ENCODE peak calls at places on chromosomes 16 and 17, in six cellular contexts. T, M, N, C, E and V are unnamed samples.

GRCh38 chr17:59410049-59410437 is 78.6 kb downstream of the YPEL2 start:
- DNase-seq in T (no peak), M (no peak), N (no peak), C (no peak), E (no peak), V (no peak)

GRCh38 chr16:16797239-16797638 is 418.3 kb downstream of the NPIPA7 start:
- DNase-seq in T (no peak), M (no peak), N (no peak), C (no peak), E (no peak), V (peak; percentile 30)

GRCh38 chr17:63700528-63701441 is 860 bp upstream of the LIMD2 start:
- DNase-seq in T (no peak), M (no peak), N (no peak), C (peak; percentile 90), E (peak; percentile 71), V (peak; percentile 94)

GRCh38 chr17:66602659-66603363 is 232.1 kb upstream of the CACNG5 start:
- DNase-seq in T (no peak), M (no peak), N (no peak), C (peak; percentile 44), E (no peak), V (peak; percentile 15)

GRCh38 chr17:59751955-59752413 is 44.5 kb downstream of the VMP1 start:
- DNase-seq in T (no peak), M (no peak), N (no peak), C (no peak), E (no peak), V (no peak)

GRCh38 chr16:67399218-67399733 is 6.0 kb upstream of the TPPP3 start:
- DNase-seq in T (no peak), M (no peak), N (peak; percentile 84), C (no peak), E (peak; percentile 77), V (peak; percentile 98)

GRCh38 chr16:88479795-88480760 is 27.0 kb downstream of the ZFPM1 start:
- DNase-seq in T (no peak), M (no peak), N (no peak), C (no peak), E (no peak), V (no peak)

GRCh38 chr16:8867483-8868271 is 1.1 kb downstream of the CARHSP1 start:
- DNase-seq in T (no peak), M (no peak), N (no peak), C (no peak), E (peak; percentile 69), V (peak; percentile 75)

GRCh38 chr17:65604070-65604469 is 42.6 kb upstream of the AXIN2 start:
- DNase-seq in T (no peak), M (no peak), N (no peak), C (no peak), E (no peak), V (no peak)

GRCh38 chr17:77882481-77883212 is 75.9 kb upstream of the TNRC6C start:
- DNase-seq in T (peak; percentile 25), M (no peak), N (no peak), C (no peak), E (peak; percentile 67), V (peak; percentile 61)

GRCh38 chr17:5049314-5049819 is 14.1 kb upstream of the SLC52A1 start:
- DNase-seq in T (no peak), M (no peak), N (no peak), C (no peak), E (no peak), V (no peak)

GRCh38 chr17:72576289-72576759 is 455.5 kb downstream of the SOX9 start:
- DNase-seq in T (no peak), M (no peak), N (no peak), C (peak; percentile 41), E (no peak), V (peak; percentile 82)

GRCh38 chr16:23174622-23175021 is 7.9 kb upstream of the SCNN1G start:
- DNase-seq in T (no peak), M (no peak), N (no peak), C (no peak), E (no peak), V (peak; percentile 54)

GRCh38 chr17:13513039-13513405 is 88.7 kb downstream of the HS3ST3A1 start:
- DNase-seq in T (no peak), M (no peak), N (peak; percentile 16), C (no peak), E (no peak), V (peak; percentile 27)

GRCh38 chr17:40646791-40647548 is 648 bp downstream of the SMARCE1 start:
- DNase-seq in T (peak; percentile 16), M (no peak), N (no peak), C (no peak), E (no peak), V (no peak)

GRCh38 chr17:28318759-28319660 is at the start of gene TMEM97:
- DNase-seq in T (peak; percentile 97), M (peak; percentile 76), N (peak; percentile 96), C (peak; percentile 98), E (peak; percentile 98), V (peak; percentile 95)

GRCh38 chr17:28317099-28317964 is 1.7 kb upstream of the TMEM97 start:
- DNase-seq in T (no peak), M (no peak), N (peak; percentile 37), C (no peak), E (no peak), V (peak; percentile 65)

GRCh38 chr17:28317965-28318758 is 838 bp upstream of the TMEM97 start:
- DNase-seq in T (no peak), M (no peak), N (peak; percentile 58), C (no peak), E (no peak), V (peak; percentile 74)

GRCh38 chr17:28324272-28324745 is 5.3 kb downstream of the TMEM97 start:
- DNase-seq in T (no peak), M (no peak), N (no peak), C (no peak), E (no peak), V (no peak)

DNA sequence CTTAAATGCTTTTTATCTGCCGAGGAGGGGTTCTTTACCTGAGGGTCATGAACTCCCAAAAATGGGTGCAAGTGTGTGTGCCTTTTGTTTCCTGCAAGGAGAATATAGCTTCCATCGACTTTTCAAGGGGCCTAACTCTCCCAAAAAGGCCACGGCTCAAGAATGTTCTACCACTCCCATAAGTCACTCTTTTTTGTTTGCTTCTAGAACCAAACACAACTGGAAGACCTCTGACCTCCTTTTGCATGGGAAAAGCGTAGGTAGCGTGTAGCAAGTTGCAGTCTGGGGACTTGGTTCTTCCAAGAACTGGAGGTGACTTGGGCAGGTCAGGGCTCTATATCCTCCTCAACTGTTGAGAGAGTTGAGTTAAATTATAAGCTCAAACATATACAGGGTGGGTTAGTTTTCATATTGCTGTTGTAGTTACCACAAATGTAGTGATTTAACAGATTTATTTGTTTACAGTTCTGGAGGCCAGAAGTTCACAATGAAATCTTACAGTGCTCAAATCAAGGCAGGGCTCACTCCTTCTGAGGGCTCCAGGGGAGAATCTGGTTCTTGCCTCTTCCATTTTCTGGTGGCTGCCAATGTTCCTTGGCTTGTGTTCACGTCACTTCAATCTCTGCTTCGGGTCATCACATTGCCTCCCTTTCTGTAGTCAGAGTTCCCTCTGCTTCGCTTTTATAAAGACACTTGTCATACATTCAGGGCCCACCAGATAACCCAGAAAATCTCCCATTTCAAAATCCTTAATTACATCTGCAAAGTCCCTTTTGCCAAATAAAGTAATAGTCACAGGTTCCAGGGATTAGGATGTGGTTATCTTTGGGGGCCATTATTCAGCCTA is 1.4 kb downstream of the TMEM97 start:
- DNase-seq in T (no peak), M (no peak), N (no peak), C (no peak), E (no peak), V (no peak)
- H3K4me3 ChIP-seq in T (no peak overlapping the region), M (peak overlapping the region; percentile 61), N (peak overlapping the region; percentile 56), C (no peak overlapping the region), E (peak overlapping the region; percentile 82), V (peak overlapping the region; percentile 92)

GRCh38 chr17:45650601-45651000 is 133.5 kb upstream of the CRHR1 start:
- DNase-seq in T (no peak), M (no peak), N (no peak), C (no peak), E (no peak), V (peak; percentile 50)

GRCh38 chr17:45649796-45650195 is 134.3 kb upstream of the CRHR1 start:
- DNase-seq in T (no peak), M (no peak), N (no peak), C (no peak), E (no peak), V (no peak)

GRCh38 chr17:45646288-45646988 is 137.7 kb upstream of the CRHR1 start:
- DNase-seq in T (no peak), M (no peak), N (no peak), C (no peak), E (no peak), V (no peak)

GRCh38 chr17:45651145-45651713 is 132.9 kb upstream of the CRHR1 start:
- DNase-seq in T (no peak), M (no peak), N (no peak), C (no peak), E (no peak), V (no peak)

GRCh38 chr17:45648642-45649041 is 135.5 kb upstream of the CRHR1 start:
- DNase-seq in T (no peak), M (no peak), N (no peak), C (no peak), E (no peak), V (peak; percentile 80)
- H3K27me3 ChIP-seq in T (peaks cover 5% of the 10 kb centered on the region), M (peaks cover 7% of the 10 kb centered on the region), N (peaks cover 51% of the 10 kb centered on the region), C (no peaks in the 10 kb centered on the region), E (peaks cover 6% of the 10 kb centered on the region), V (no peaks in the 10 kb centered on the region)

GRCh38 chr17:16944334-16945140 is 27.4 kb downstream of the TNFRSF13B start:
- DNase-seq in T (no peak), M (no peak), N (no peak), C (no peak), E (peak; percentile 25), V (no peak)
- H3K4me3 ChIP-seq in T (no peak overlapping the region), M (no peak overlapping the region), N (no peak overlapping the region), C (no peak overlapping the region), E (no peak overlapping the region), V (no peak overlapping the region)

DNA sequence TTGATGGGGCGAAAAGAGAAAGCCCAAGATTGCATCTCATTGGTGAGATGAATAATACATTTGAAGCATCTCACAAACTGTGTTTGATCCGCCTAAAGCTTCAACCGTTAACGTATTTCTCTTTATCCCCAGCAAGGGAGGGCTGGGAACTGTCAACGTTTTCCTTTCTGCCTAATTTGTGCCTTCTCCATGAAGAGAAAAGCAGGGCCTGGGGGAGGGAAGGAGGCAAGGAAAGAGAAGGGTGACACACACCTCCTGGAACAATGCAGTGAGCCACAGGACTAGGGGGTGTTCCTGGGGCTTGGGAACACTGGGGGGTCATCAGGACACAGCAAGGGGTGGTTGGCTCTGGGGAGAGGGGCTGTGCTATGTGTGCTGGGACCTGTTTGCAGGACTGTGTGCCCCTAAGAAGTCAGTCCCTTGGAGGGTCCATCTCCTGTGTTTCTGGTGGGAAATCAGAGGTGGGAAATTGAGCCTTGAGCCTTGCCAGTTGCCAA is 18.4 kb upstream of the PIPOX start:
- DNase-seq in T (no peak), M (no peak), N (no peak), C (no peak), E (no peak), V (no peak)
- H3K27me3 ChIP-seq in T (peaks cover 19% of the 10 kb centered on the region), M (peaks cover 47% of the 10 kb centered on the region), N (peaks cover 70% of the 10 kb centered on the region), C (no peaks in the 10 kb centered on the region), E (peaks cover 23% of the 10 kb centered on the region), V (no peaks in the 10 kb centered on the region)